ENCODE peak calls at places on chromosomes 12 and 14, in six cellular contexts. F is uterus, G is kidney epithelial cell, U is GM12865, Q is fibroblast of mammary gland, P is vagina. W is an unnamed sample.

GRCh38 chr12:5442251-5443006 is 10.5 kb downstream of the NTF3 start:
- DNase-seq in F (no peak), G (no peak), U (peak), Q (peak), P (no peak), W (peak)

GRCh38 chr14:71324767-71325272 is 417.6 kb downstream of the PCNX1 start:
- DNase-seq in F (no peak), G (no peak), U (peak), Q (peak), P (no peak), W (no peak)

GRCh38 chr12:56086096-56086495 is 6.1 kb downstream of the ERBB3 start:
- DNase-seq in F (no peak), G (no peak), U (no peak), Q (no peak), P (no peak), W (no peak)

GRCh38 chr14:21997300-21997699 is 323.7 kb upstream of the OR4E1 start:
- DNase-seq in F (no peak), G (no peak), U (peak), Q (peak), P (no peak), W (no peak)

GRCh38 chr12:57998251-57998650 is 56.9 kb downstream of the ATP23 start:
- DNase-seq in F (no peak), G (no peak), U (no peak), Q (no peak), P (no peak), W (no peak)

GRCh38 chr14:88189040-88189839 is 133.8 kb downstream of the KCNK10 start:
- DNase-seq in F (peak), G (peak), U (peak), Q (peak), P (no peak), W (peak)

GRCh38 chr12:40031965-40032364 is 73.9 kb downstream of the SLC2A13 start:
- DNase-seq in F (no peak), G (no peak), U (no peak), Q (peak), P (no peak), W (no peak)

GRCh38 chr12:45388545-45388944 is 172.7 kb downstream of the ANO6 start:
- DNase-seq in F (peak), G (no peak), U (no peak), Q (peak), P (no peak), W (peak)

GRCh38 chr14:34824826-34825225 is 50.3 kb downstream of the BAZ1A start:
- DNase-seq in F (no peak), G (no peak), U (no peak), Q (no peak), P (no peak), W (no peak)

GRCh38 chr12:46373303-46374182 is 970 bp upstream of the SLC38A2 start:
- DNase-seq in F (peak), G (no peak), U (peak), Q (no peak), P (no peak), W (peak)

GRCh38 chr14:104512771-104513640 is 66.6 kb upstream of the C14orf180 start:
- DNase-seq in F (no peak), G (no peak), U (no peak), Q (no peak), P (no peak), W (peak)

GRCh38 chr14:31038521-31039166 is 12.5 kb upstream of the STRN3 start:
- DNase-seq in F (no peak), G (no peak), U (no peak), Q (peak), P (no peak), W (no peak)

GRCh38 chr12:26121323-26121740 is 3.5 kb downstream of the BHLHE41 start:
- DNase-seq in F (no peak), G (no peak), U (no peak), Q (no peak), P (no peak), W (no peak)

GRCh38 chr14:41350476-41350875 is 256.2 kb upstream of the LRFN5 start:
- DNase-seq in F (no peak), G (no peak), U (no peak), Q (no peak), P (no peak), W (no peak)

GRCh38 chr12:129659927-129660326 is 243.9 kb downstream of the TMEM132D start:
- DNase-seq in F (no peak), G (peak), U (no peak), Q (peak), P (no peak), W (peak)

GRCh38 chr14:88507208-88507607 is 47.6 kb downstream of the PTPN21 start:
- DNase-seq in F (no peak), G (no peak), U (no peak), Q (no peak), P (no peak), W (no peak)

GRCh38 chr12:57765003-57765697 is 1.7 kb downstream of the CYP27B1 start:
- DNase-seq in F (no peak), G (no peak), U (peak), Q (no peak), P (no peak), W (no peak)

GRCh38 chr12:73452672-73453469 is 1084.8 kb upstream of the ATXN7L3B start:
- DNase-seq in F (no peak), G (no peak), U (no peak), Q (no peak), P (no peak), W (no peak)

GRCh38 chr12:120199595-120200306 is 1.2 kb downstream of the RPLP0 start:
- DNase-seq in F (peak), G (peak), U (peak), Q (peak), P (no peak), W (peak)

GRCh38 chr12:120196363-120196762 is 1.8 kb upstream of the GCN1 start:
- DNase-seq in F (no peak), G (no peak), U (no peak), Q (peak), P (no peak), W (no peak)

GRCh38 chr12:120194534-120195395 is at the start of gene GCN1:
- DNase-seq in F (peak), G (peak), U (peak), Q (peak), P (no peak), W (peak)

GRCh38 chr12:120199025-120199424 is 1.9 kb downstream of the RPLP0 start:
- DNase-seq in F (no peak), G (no peak), U (no peak), Q (no peak), P (no peak), W (no peak)

DNA sequence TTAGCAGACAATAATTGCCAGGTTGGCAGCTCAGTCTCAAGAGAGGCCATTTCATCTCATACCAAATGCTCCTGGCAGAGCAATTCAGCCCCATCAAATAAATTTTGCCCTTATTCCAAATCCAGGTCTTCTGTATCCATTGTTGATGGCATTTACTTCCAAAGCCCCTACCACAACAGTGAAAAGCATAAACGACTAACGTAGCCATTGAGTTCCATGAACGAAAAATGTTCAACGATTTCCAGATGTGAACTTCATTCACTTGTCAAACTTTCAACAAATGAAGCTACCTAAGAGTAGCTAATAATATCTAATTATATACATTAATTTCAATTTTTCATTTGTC is 3.0 kb upstream of the GCN1 start:
- DNase-seq in F (no peak), G (no peak), U (no peak), Q (no peak), P (no peak), W (no peak)
- H3K4me3 ChIP-seq in F (no peak), G (no peak), U (peak), Q (peak), P (no peak), W (peak)

DNA sequence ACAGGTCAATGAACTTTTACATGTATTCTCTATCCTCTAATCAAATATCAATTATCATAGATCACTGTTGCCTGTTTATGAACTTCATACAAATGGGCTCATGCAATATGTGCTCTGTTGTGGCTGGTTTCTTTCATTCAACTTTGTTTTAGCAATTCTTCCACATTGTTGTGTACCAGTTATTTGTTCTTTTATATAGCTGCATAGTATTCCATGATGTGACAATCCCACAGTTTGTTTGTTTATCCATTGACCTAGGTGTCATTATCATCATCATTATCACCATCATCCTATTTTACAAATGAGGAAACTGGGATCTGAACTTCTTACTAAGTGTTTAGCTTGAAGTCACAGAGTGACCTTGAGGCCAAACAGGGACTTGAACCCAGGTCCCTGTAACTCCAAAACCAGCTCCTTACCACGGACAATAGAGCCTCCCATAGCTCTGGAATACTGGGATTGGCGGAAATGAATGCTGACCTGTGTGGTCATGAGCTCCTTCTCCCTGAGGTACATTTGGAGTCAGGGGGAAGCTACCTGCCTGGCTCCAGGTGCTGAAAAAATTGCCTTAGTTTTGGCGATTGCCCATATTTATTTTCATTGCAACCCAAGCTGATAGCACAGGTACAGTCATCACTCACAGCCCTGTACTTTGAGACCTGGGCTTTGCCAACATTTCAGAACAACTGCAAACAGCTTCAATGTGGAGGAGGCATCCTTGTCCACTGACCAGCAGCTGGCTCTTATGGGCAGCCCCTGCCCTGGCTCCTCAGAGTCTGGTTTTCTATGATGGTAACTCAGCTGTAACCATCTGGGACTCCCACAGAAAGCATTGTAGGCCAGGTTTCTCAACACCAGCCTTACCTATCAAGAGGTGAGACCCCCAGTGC is 9.2 kb downstream of the ZFP36L1 start:
- DNase-seq in F (peak), G (no peak), U (no peak), Q (no peak), P (no peak), W (no peak)
- H3K4me3 ChIP-seq in F (no peak), G (no peak), U (no peak), Q (no peak), P (no peak), W (no peak)

DNA sequence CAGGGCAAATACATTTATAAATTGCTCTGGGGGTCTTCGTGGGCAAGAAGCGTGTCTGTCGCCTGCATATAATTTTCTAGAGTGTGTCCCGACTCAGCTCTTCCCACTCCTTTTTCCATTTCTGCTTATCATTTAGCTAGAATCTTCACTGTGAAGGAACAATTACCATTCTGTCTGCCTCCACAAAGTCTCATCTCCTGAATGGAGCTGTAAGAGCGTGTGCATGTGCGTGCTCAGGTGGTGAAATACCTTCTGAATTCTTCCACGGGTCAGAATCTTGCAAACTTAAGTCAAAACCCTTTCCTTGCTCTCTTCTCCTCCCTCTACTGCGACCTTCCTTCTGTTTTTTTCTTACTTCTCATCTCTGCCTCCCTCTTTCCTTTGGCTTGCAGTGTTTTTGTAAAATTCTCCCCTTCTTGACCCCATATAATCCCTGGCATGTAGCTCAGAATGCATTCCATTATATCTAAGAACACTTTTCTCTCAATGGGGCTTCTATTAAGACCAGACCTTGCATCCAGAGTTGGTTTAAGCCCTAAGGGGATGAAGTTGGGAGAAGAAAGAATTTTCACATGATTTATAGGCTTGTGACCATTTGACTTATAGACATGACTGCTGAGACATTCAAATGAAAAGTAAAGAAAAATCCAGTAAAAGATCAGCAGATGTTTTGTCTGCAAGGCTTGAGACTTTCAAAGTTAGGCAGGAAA is 25.0 kb upstream of the GSG1 start:
- DNase-seq in F (no peak), G (no peak), U (no peak), Q (no peak), P (no peak), W (no peak)
- H3K4me3 ChIP-seq in F (no peak), G (no peak), U (no peak), Q (no peak), P (no peak), W (no peak)

GRCh38 chr12:89991807-89992206 is 283.2 kb upstream of the ATP2B1 start:
- DNase-seq in F (no peak), G (no peak), U (no peak), Q (no peak), P (no peak), W (no peak)

GRCh38 chr12:89988556-89988955 is 279.9 kb upstream of the ATP2B1 start:
- DNase-seq in F (no peak), G (no peak), U (no peak), Q (no peak), P (no peak), W (no peak)

GRCh38 chr12:89985935-89986334 is 277.3 kb upstream of the ATP2B1 start:
- DNase-seq in F (no peak), G (no peak), U (no peak), Q (no peak), P (no peak), W (no peak)

GRCh38 chr12:89984846-89985245 is 276.2 kb upstream of the ATP2B1 start:
- DNase-seq in F (no peak), G (no peak), U (no peak), Q (no peak), P (no peak), W (no peak)

DNA sequence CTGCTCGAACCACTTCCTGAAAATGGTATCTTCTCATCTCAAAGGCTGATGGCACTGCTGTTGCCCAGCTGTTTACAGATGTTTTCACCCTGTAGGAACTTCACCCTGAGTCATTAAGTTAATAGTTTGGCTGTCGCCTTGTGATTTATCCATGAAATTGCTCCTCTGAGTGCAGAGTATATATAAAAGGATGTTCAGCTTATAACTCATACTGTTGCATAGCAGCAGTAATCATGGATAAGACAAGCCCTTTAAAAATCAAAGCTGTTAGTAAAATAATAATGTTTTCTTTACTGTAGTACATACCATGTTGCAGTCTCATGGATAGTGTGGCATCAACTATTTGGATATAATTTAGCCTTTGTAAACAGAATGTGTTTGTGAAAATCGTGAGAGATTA is 279.5 kb upstream of the ATP2B1 start:
- DNase-seq in F (no peak), G (no peak), U (no peak), Q (peak), P (no peak), W (peak)
- H3K4me3 ChIP-seq in F (no peak), G (no peak), U (no peak), Q (no peak), P (no peak), W (no peak)